ENCODE peak calls at places on chromosomes 6 and 20, in ten cellular contexts. Y, X, J, W, L, G, R, K, Z and P are unnamed samples.

GRCh38 chr20:61328906-61329558 is 77.0 kb downstream of the CDH4 start:
- DNase-seq in K (no peak), Z (no peak), R (no peak), L (no peak), Y (no peak), G (no peak), J (no peak), W (no peak), X (no peak), P (no peak)

GRCh38 chr6:33112148-33112547 is 36.4 kb downstream of the HLA-DPB1 start:
- DNase-seq in G (no peak), X (no peak), Z (peak), R (no peak), L (no peak), K (peak), Y (peak), W (no peak), J (no peak), P (no peak)

GRCh38 chr6:121460170-121460569 is 24.7 kb downstream of the GJA1 start:
- DNase-seq in Y (no peak), Z (no peak), L (no peak), R (no peak), W (no peak), J (no peak), K (no peak), X (no peak), G (no peak), P (no peak)

GRCh38 chr6:106658469-106658868 is 29.1 kb downstream of the QRSL1 start:
- DNase-seq in Y (peak), Z (no peak), X (no peak), J (no peak), L (no peak), W (no peak), G (no peak), R (no peak), K (no peak), P (no peak)

GRCh38 chr6:39114395-39114706 is 635 bp downstream of the SAYSD1 start:
- DNase-seq in Z (no peak), Y (no peak), K (peak), X (no peak), G (no peak), R (no peak), J (no peak), W (no peak), L (no peak), P (no peak)

GRCh38 chr6:159601211-159601610 is 91.8 kb downstream of the SOD2 start:
- DNase-seq in J (no peak), L (no peak), G (no peak), Y (no peak), Z (no peak), X (no peak), K (no peak), R (no peak), W (no peak), P (no peak)

GRCh38 chr6:3222506-3223038 is 4.9 kb downstream of the TUBB2B start:
- DNase-seq in W (no peak), J (no peak), R (no peak), L (peak), X (no peak), Z (no peak), K (peak), Y (no peak), G (no peak), P (no peak)

GRCh38 chr6:101517632-101518031 is 124.1 kb downstream of the GRIK2 start:
- DNase-seq in Z (no peak), K (no peak), L (no peak), G (no peak), R (no peak), X (no peak), Y (no peak), J (no peak), W (no peak), P (no peak)

GRCh38 chr6:56624046-56624727 is 18.5 kb downstream of the DST start:
- DNase-seq in K (no peak), R (no peak), J (no peak), G (no peak), Z (no peak), L (no peak), Y (no peak), X (no peak), W (no peak), P (no peak)